ENCODE peak calls at places on chromosomes 3 and 15, in nine cellular contexts. V is CD8-positive, alpha-beta memory T cell; S is NCI-H1092; D is hippocampal formation; M is A549; X is stimulated activated naive CD4-positive, alpha-beta T cell; O is WTC11; G is brain microvascular endothelial cell; H is AG09309. F is an unnamed sample.

GRCh38 chr15:100968043-100968966 is 49.1 kb downstream of the LRRK1 start:
- DNase-seq in V (no peak), S (no peak), D (no peak), M (no peak), X (no peak), O (no peak), G (peak; percentile 72), H (peak; percentile 38), F (peak; percentile 24)

GRCh38 chr15:80526556-80527340 is 122.6 kb downstream of the ARNT2 start:
- DNase-seq in V (no peak), S (no peak), D (no peak), M (no peak), X (no peak), O (no peak), G (peak; percentile 60), H (peak; percentile 83), F (no peak)

GRCh38 chr3:189941125-189941524 is 179.6 kb downstream of the P3H2 start:
- DNase-seq in V (no peak), S (no peak), D (no peak), M (no peak), X (no peak), O (no peak), G (no peak), H (no peak), F (no peak)

GRCh38 chr3:164486150-164486549 is 592.1 kb downstream of the SI start:
- DNase-seq in V (no peak), S (no peak), D (no peak), M (no peak), X (no peak), O (no peak), G (no peak), H (no peak), F (no peak)

GRCh38 chr15:92463826-92464225 is 70.1 kb downstream of the ST8SIA2 start:
- DNase-seq in V (no peak), S (no peak), D (no peak), M (peak; percentile 10), X (no peak), O (no peak), G (no peak), H (no peak), F (no peak)

GRCh38 chr3:177820683-177821316 is 623.5 kb upstream of the TBL1XR1 start:
- DNase-seq in V (no peak), S (no peak), D (no peak), M (no peak), X (no peak), O (no peak), G (no peak), H (no peak), F (peak; percentile 36)

GRCh38 chr15:78915341-78916087 is 29.3 kb downstream of the CTSH start:
- DNase-seq in V (no peak), S (no peak), D (peak; percentile 36), M (no peak), X (no peak), O (no peak), G (no peak), H (no peak), F (no peak)

GRCh38 chr3:150748648-150749047 is 14.3 kb downstream of the SIAH2 start:
- DNase-seq in V (no peak), S (no peak), D (no peak), M (no peak), X (no peak), O (no peak), G (no peak), H (no peak), F (no peak)

GRCh38 chr3:134624537-134625287 is 26.1 kb downstream of the KY start:
- DNase-seq in V (no peak), S (no peak), D (no peak), M (no peak), X (no peak), O (no peak), G (no peak), H (no peak), F (no peak)

GRCh38 chr3:64382171-64382570 is 156.9 kb upstream of the PRICKLE2 start:
- DNase-seq in V (no peak), S (no peak), D (no peak), M (no peak), X (no peak), O (no peak), G (no peak), H (no peak), F (no peak)

GRCh38 chr3:8470801-8471200 is 30.8 kb upstream of the LMCD1 start:
- DNase-seq in V (no peak), S (no peak), D (no peak), M (no peak), X (no peak), O (no peak), G (no peak), H (no peak), F (no peak)

GRCh38 chr3:33313331-33313730 is 36.1 kb downstream of the FBXL2 start:
- DNase-seq in V (no peak), S (no peak), D (no peak), M (peak; percentile 46), X (no peak), O (no peak), G (peak; percentile 70), H (no peak), F (no peak)

GRCh38 chr15:101006931-101007687 is 88.0 kb downstream of the LRRK1 start:
- DNase-seq in V (peak; percentile 32), S (peak; percentile 38), D (peak; percentile 62), M (peak; percentile 88), X (peak; percentile 35), O (peak; percentile 86), G (peak; percentile 74), H (peak; percentile 35), F (peak; percentile 73)

GRCh38 chr3:111151438-111151837 is 79.8 kb downstream of the NECTIN3 start:
- DNase-seq in V (no peak), S (no peak), D (no peak), M (peak; percentile 5), X (no peak), O (no peak), G (peak; percentile 84), H (peak; percentile 18), F (no peak)

GRCh38 chr3:158347966-158348365 is 223.0 kb upstream of the MLF1 start:
- DNase-seq in V (no peak), S (no peak), D (no peak), M (no peak), X (no peak), O (no peak), G (no peak), H (peak; percentile 7), F (no peak)

GRCh38 chr3:46163551-46163981 is 44.5 kb downstream of the CCR1 start:
- DNase-seq in V (no peak), S (no peak), D (no peak), M (no peak), X (no peak), O (no peak), G (no peak), H (no peak), F (no peak)

GRCh38 chr15:88493811-88494210 is 26.3 kb downstream of the MRPS11 start:
- DNase-seq in V (no peak), S (no peak), D (no peak), M (no peak), X (no peak), O (no peak), G (no peak), H (no peak), F (no peak)

GRCh38 chr15:71572452-71573053 is 237.8 kb upstream of the NR2E3 start:
- DNase-seq in V (no peak), S (no peak), D (no peak), M (peak; percentile 83), X (no peak), O (peak; percentile 46), G (peak; percentile 20), H (no peak), F (no peak)

GRCh38 chr15:57624730-57625129 is 33.0 kb downstream of the MYZAP start:
- DNase-seq in V (no peak), S (no peak), D (no peak), M (no peak), X (no peak), O (no peak), G (no peak), H (no peak), F (no peak)

GRCh38 chr15:42154576-42155355 is 1.7 kb downstream of the PLA2G4F start:
- DNase-seq in V (no peak), S (no peak), D (no peak), M (no peak), X (no peak), O (no peak), G (no peak), H (no peak), F (no peak)

GRCh38 chr15:31272558-31273257 is 53.9 kb upstream of the KLF13 start:
- DNase-seq in V (no peak), S (no peak), D (no peak), M (no peak), X (no peak), O (peak; percentile 33), G (no peak), H (no peak), F (no peak)